ENCODE peak calls at places on chromosomes 3 and 15, in five cellular contexts. I is WTC11, X is HepG2, O is GM12878, L is K562. N is an unnamed sample.

GRCh38 chr3:18868911-18869689 is 279.2 kb upstream of the KCNH8 start:
- DNase-seq in O (no peak), L (no peak), I (no peak), X (no peak), N (no peak)

GRCh38 chr15:90214553-90215205 is 13.5 kb downstream of the SEMA4B start:
- DNase-seq in I (no peak), X (no peak), O (no peak), L (no peak), N (peak)

GRCh38 chr3:194739498-194740284 is 54.0 kb downstream of the FAM43A start:
- DNase-seq in O (no peak), X (peak), L (no peak), I (no peak), N (peak)

GRCh38 chr3:13141991-13142412 is 68.8 kb upstream of the IQSEC1 start:
- DNase-seq in O (no peak), L (peak), X (no peak), I (peak), N (no peak)

GRCh38 chr15:56537881-56538280 is 72.9 kb upstream of the MNS1 start:
- DNase-seq in O (no peak), I (no peak), X (no peak), L (no peak), N (no peak)

GRCh38 chr3:10259036-10259435 is 10.8 kb downstream of the TATDN2 start:
- DNase-seq in I (no peak), X (no peak), O (no peak), L (no peak), N (no peak)

GRCh38 chr15:91855684-91856553 is 2.4 kb downstream of the SLCO3A1 start:
- DNase-seq in X (peak), I (peak), O (peak), L (peak), N (peak)

GRCh38 chr3:27985369-27986035 is 255.9 kb upstream of the CMC1 start:
- DNase-seq in X (no peak), O (no peak), L (no peak), I (no peak), N (no peak)

GRCh38 chr15:26082833-26083174 is 219.7 kb upstream of the ATP10A start:
- DNase-seq in L (no peak), I (no peak), O (no peak), X (no peak), N (no peak)

GRCh38 chr3:100640633-100641032 is 31.2 kb downstream of the ADGRG7 start:
- DNase-seq in L (no peak), O (no peak), I (no peak), X (no peak), N (no peak)

GRCh38 chr15:82850242-82850591 is 40.8 kb downstream of the WHAMM start:
- DNase-seq in L (peak), I (no peak), O (no peak), X (no peak), N (no peak)
- TF ChIP-seq ESRRA in L (no peak), I (no peak), O (no peak), X (no peak), N (no peak)

GRCh38 chr3:38566215-38566528 is 70.0 kb downstream of the EXOG start:
- DNase-seq in X (no peak), L (no peak), O (no peak), I (no peak), N (no peak)

GRCh38 chr3:38563070-38563901 is 67.1 kb downstream of the EXOG start:
- DNase-seq in X (no peak), O (no peak), I (no peak), L (no peak), N (no peak)

GRCh38 chr3:38565339-38566214 is 69.4 kb downstream of the EXOG start:
- DNase-seq in O (no peak), I (no peak), L (no peak), X (no peak), N (no peak)

GRCh38 chr3:38562467-38562925 is 66.4 kb downstream of the EXOG start:
- DNase-seq in L (no peak), X (no peak), I (no peak), O (no peak), N (no peak)

GRCh38 chr3:38564631-38565338 is 68.6 kb downstream of the EXOG start:
- DNase-seq in O (no peak), L (no peak), I (no peak), X (no peak), N (no peak)
- TF ChIP-seq ESRRA in O (no peak), L (no peak), I (no peak), X (no peak), N (no peak)

DNA sequence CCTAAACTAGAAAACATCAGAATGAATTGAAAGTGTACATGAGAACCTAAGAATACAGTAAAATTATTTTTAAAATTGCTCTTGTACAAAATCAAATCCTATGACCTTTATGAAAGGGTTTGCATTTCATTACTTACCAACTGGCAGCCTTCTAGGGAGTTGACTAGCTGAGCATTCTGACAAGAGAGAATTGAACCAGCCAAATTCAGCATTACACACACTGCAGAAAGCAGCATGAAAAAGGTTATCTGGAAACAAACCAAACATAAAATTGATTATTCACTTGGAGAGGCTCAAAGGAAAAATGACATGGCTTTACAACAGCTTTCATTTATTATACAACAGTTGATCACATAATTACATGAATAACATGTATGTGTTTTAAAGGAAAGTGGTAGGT is 17.4 kb downstream of the NSMCE3 start:
- DNase-seq in I (no peak), O (no peak), X (no peak), L (no peak), N (no peak)
- TF ChIP-seq ESRRA in I (no peak), O (no peak), X (no peak), L (no peak), N (no peak)

DNA sequence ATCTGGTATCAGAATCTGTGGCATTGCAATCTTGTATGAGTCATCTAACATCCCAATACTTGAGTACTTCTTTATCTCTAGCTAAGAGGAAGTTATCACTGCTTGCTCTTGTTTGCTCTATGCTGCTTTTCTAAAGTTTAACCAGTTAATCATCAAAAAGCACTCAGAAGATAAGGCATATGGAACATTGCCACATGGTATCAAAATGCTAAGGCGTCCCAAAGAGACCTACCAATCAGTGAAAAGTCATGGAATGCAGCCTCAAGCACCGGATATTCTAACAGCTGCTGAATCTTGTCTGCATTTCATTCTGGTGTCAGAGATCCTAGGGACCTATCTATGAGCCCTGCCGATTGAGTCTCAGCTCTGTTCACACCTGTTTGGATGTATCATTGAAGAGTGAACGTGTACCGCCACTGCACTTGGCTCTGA is 192.8 kb downstream of the ARPP21 start:
- DNase-seq in L (no peak), I (no peak), O (no peak), X (peak), N (peak)
- TF ChIP-seq ESRRA in L (no peak), I (no peak), O (no peak), X (no peak), N (no peak)

GRCh38 chr3:156892701-156893100 is 66.5 kb downstream of the LEKR1 start:
- DNase-seq in I (no peak), O (no peak), X (peak), L (no peak), N (no peak)

GRCh38 chr3:156899951-156900350 is 73.8 kb downstream of the LEKR1 start:
- DNase-seq in I (no peak), L (no peak), O (no peak), X (peak), N (no peak)

GRCh38 chr3:156902916-156903315 is 76.8 kb downstream of the LEKR1 start:
- DNase-seq in O (no peak), I (no peak), L (no peak), X (no peak), N (no peak)

DNA sequence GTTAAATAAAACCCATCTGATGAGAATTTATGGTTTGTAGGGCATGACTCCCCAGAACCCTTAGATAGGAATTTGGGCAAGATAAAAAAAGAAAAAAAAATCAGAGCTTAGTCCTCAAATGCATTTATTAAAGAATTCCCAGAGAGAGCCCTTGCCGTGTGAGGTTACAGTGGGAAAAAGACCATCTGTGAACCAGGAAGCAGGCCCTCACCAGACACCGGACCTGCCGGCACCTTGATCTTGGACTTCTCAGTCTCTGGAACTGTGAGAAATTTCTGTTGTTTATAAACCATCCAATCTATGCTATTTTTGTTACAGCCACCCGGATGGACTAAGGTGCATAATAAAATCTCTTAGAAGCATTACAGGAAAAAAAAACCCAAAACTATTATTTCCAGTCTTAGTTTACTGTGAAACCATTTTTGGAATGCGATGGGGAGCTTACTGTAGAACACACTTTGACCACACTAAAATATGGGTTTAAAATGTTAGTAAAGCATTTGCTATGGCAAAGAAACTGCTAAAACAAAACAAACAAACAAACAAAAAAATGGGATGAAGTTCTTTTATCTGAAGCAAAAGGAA is 72.2 kb downstream of the LEKR1 start:
- DNase-seq in I (no peak), X (no peak), L (no peak), O (no peak), N (no peak)
- TF ChIP-seq ESRRA in I (no peak), X (no peak), L (no peak), O (no peak), N (no peak)

GRCh38 chr15:72902245-72902928 is 118.8 kb upstream of the ADPGK start:
- DNase-seq in X (no peak), O (no peak), I (no peak), L (no peak), N (no peak)
- TF ChIP-seq ESRRA in X (no peak), O (no peak), I (no peak), L (no peak), N (no peak)